ENCODE peak calls at places on chromosomes 11 and 22, in four cellular contexts. G, W, O and L are unnamed samples.

GRCh38 chr11:16186680-16187079 is 169.7 kb downstream of the SOX6 start:
- DNase-seq in G (peak; percentile 20), W (no peak), O (no peak), L (no peak)

GRCh38 chr11:30192620-30193019 is 38.2 kb upstream of the FSHB start:
- DNase-seq in G (no peak), W (no peak), O (no peak), L (no peak)

GRCh38 chr11:353315-353857 is 15.9 kb upstream of the B4GALNT4 start:
- DNase-seq in G (peak; percentile 86), W (peak; percentile 97), O (no peak), L (peak; percentile 69)

GRCh38 chr11:57290288-57290687 is 34.5 kb downstream of the TNKS1BP1 start:
- DNase-seq in G (no peak), W (peak; percentile 32), O (no peak), L (no peak)

GRCh38 chr11:96230686-96231085 is 112.3 kb downstream of the MAML2 start:
- DNase-seq in G (no peak), W (no peak), O (no peak), L (no peak)

GRCh38 chr11:110431212-110432073 is 1.7 kb downstream of the FDX1 start:
- DNase-seq in G (no peak), W (peak; percentile 18), O (no peak), L (no peak)

GRCh38 chr11:131038597-131038996 is 122.3 kb upstream of the SNX19 start:
- DNase-seq in G (no peak), W (no peak), O (no peak), L (no peak)

GRCh38 chr11:116234989-116235567 is 537.7 kb downstream of the BUD13 start:
- DNase-seq in G (no peak), W (no peak), O (no peak), L (no peak)

GRCh38 chr22:21629262-21630149 is at the start of gene YDJC:
- DNase-seq in G (peak; percentile 93), W (peak; percentile 98), O (peak; percentile 95), L (peak; percentile 94)